ENCODE peak calls at places on chromosome 17, in four cellular contexts. K is GM12878, M is K562, Q is HepG2. C is an unnamed sample.

GRCh38 chr17:82664701-82665182 is 16.5 kb upstream of the WDR45B start:
- DNase-seq in K (no peak), Q (no peak), M (no peak), C (no peak)

GRCh38 chr17:45235071-45236001 is 13.7 kb downstream of the FMNL1 start:
- DNase-seq in M (peak; percentile 74), Q (peak; percentile 58), K (no peak), C (peak; percentile 94)

GRCh38 chr17:5472511-5472910 is 3.7 kb upstream of the DHX33 start:
- DNase-seq in K (no peak), M (no peak), Q (no peak), C (no peak)

GRCh38 chr17:65079489-65079900 is 23.0 kb upstream of the GNA13 start:
- DNase-seq in K (no peak), M (no peak), Q (no peak), C (peak; percentile 19)

GRCh38 chr17:69607162-69607834 is 192.8 kb downstream of the MAP2K6 start:
- DNase-seq in M (peak; percentile 21), Q (peak; percentile 68), K (peak; percentile 45), C (peak; percentile 70)

GRCh38 chr17:39195568-39196160 is 1.8 kb downstream of the CACNB1 start:
- DNase-seq in Q (no peak), K (no peak), M (no peak), C (no peak)

GRCh38 chr17:15963670-15964110 is 18.8 kb downstream of the ADORA2B start:
- DNase-seq in Q (no peak), M (no peak), K (no peak), C (no peak)

GRCh38 chr17:75394332-75394918 is 11.1 kb downstream of the GRB2 start:
- DNase-seq in M (no peak), K (no peak), Q (no peak), C (no peak)

GRCh38 chr17:65633146-65633881 is 71.9 kb upstream of the AXIN2 start:
- DNase-seq in Q (no peak), K (no peak), M (no peak), C (no peak)

GRCh38 chr17:61400058-61400785 is 579 bp downstream of the TBX2 start:
- DNase-seq in M (no peak), K (no peak), Q (no peak), C (peak; percentile 39)

GRCh38 chr17:2582493-2582892 is 11.0 kb upstream of the PAFAH1B1 start:
- DNase-seq in M (no peak), Q (no peak), K (no peak), C (no peak)
- TF ChIP-seq MAX in M (no peak), Q (no peak), K (no peak), C (no peak)

GRCh38 chr17:80743181-80743771 is 198.6 kb downstream of the RPTOR start:
- DNase-seq in Q (no peak), K (no peak), M (no peak), C (no peak)

GRCh38 chr17:80742091-80742490 is 197.5 kb downstream of the RPTOR start:
- DNase-seq in M (no peak), Q (no peak), K (no peak), C (no peak)

GRCh38 chr17:80746262-80746935 is 201.8 kb downstream of the RPTOR start:
- DNase-seq in Q (no peak), K (no peak), M (no peak), C (no peak)

GRCh38 chr17:80738987-80739730 is 194.5 kb downstream of the RPTOR start:
- DNase-seq in K (no peak), Q (no peak), M (no peak), C (no peak)

GRCh38 chr17:80742581-80743180 is 198.0 kb downstream of the RPTOR start:
- DNase-seq in Q (no peak), K (no peak), M (no peak), C (no peak)
- TF ChIP-seq CREM in Q (no peak), K (no peak), M (no peak), C (no peak)

GRCh38 chr17:79280822-79281572 is 206.4 kb downstream of the ENGASE start:
- DNase-seq in Q (no peak), K (no peak), M (no peak), C (no peak)
- TF ChIP-seq CBFB in Q (no peak), K (no peak), M (no peak), C (no peak)

DNA sequence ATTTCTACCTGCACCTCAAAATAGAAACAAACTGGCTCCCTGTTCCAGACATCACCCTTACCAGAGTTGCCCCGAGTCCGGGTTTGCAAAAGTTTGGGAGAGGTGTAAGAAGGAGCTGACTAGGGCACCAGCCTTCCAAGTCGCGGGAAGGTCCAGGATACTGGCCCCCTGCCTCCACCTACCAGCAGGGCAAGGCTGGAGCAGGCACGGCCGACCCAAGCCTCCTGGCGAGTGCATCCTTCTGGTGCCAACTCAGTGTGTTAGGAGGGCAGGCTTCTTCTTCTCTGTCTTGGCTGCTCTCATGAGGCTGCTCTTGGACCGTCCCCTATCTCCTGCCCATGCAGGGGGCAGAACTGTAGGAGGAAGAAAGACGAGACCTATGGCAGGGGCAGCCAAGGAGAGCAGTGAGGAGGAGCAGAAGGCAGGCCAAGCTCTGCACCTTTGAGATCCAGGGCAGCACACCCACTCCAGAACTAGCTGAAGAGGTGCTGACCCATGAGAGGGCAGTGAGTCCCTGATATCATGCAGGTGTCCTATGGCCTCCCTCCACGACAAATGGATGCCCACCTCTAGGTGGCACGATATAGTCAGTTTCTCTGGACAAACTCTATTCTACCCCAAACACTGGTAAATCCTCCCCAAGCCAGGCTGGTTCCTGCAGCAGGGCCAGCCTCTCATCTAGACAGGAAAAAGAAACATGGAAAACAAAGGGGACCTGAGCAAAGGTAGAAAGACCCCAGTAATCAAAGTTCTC is 54.4 kb downstream of the CYTH1 start:
- DNase-seq in Q (no peak), M (no peak), K (no peak), C (no peak)
- TF ChIP-seq MAX in Q (no peak), M (no peak), K (no peak), C (no peak)

DNA sequence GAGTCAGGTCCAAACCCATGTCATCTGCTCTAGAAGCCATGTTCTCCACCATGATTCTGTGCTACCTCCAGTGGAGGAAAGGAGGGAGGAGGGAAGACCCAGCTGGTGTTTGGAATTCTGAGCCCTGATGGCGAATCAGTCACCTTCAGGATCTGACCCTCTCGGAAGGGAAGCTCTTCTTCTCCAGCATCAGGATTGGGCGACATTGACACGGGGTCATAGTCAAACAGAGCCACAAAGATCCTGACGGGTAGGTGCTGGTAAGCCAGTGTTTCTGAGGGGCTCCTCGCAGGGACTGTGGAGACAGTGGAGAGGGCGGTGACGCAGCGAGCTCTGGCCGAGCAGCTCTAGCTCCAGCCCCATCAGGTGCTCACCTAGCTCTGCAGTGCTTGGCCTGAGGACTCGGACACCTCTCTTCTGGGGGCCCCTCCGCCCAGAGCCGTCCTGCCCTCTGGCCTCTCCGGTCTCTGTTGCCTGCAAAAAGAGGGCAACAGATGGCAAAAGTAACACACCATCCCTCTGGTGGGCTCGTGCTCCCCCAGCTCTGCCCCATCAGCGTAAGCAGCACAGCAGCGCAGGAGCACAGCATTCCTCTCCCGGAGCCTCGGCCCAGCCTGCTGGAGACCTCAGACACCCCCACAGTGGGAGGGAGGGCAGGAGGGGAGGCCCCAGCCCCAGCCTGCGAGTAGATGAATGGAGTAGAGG is 21.0 kb downstream of the TSPOAP1 start:
- DNase-seq in M (no peak), Q (no peak), K (no peak), C (no peak)
- TF ChIP-seq CREM in M (no peak), Q (no peak), K (no peak), C (no peak)

GRCh38 chr17:55068862-55069771 is 100.6 kb downstream of the STXBP4 start:
- DNase-seq in K (no peak), M (no peak), Q (peak; percentile 96), C (no peak)
- TF ChIP-seq CBFB in K (no peak), M (no peak), Q (no peak), C (no peak)